ENCODE peak calls at places on chromosome 6, in four cellular contexts. E, D, A and C are unnamed samples.

GRCh38 chr6:40181367-40181766 is 247.1 kb upstream of the MOCS1 start:
- DNase-seq in D (no peak), E (no peak), A (no peak), C (no peak)

GRCh38 chr6:32843321-32843978 is 397 bp downstream of the PSMB8 start:
- DNase-seq in E (peak; percentile 46), A (peak; percentile 55), D (no peak), C (no peak)

GRCh38 chr6:53159558-53159957 is 10.9 kb upstream of the GCM1 start:
- DNase-seq in D (no peak), A (no peak), E (no peak), C (no peak)

GRCh38 chr6:136962661-136963060 is 40.6 kb downstream of the SLC35D3 start:
- DNase-seq in A (no peak), E (peak; percentile 11), D (peak; percentile 58), C (no peak)

GRCh38 chr6:112879920-112880413 is 532.8 kb downstream of the RFPL4B start:
- DNase-seq in E (peak; percentile 25), D (no peak), A (peak; percentile 55), C (peak; percentile 73)

GRCh38 chr6:124964084-124964763 is 2.0 kb downstream of the RNF217 start:
- DNase-seq in A (no peak), D (no peak), E (peak; percentile 42), C (peak; percentile 35)

GRCh38 chr6:170178561-170179477 is 112.1 kb downstream of the DLL1 start:
- DNase-seq in D (peak; percentile 29), E (no peak), A (no peak), C (no peak)

GRCh38 chr6:53746442-53747103 is 48.2 kb upstream of the LRRC1 start:
- DNase-seq in E (no peak), D (no peak), A (no peak), C (no peak)

GRCh38 chr6:170152989-170153388 is 137.9 kb downstream of the DLL1 start:
- DNase-seq in E (peak; percentile 94), A (no peak), D (no peak), C (no peak)

GRCh38 chr6:116170358-116171057 is 44.6 kb upstream of the COL10A1 start:
- DNase-seq in E (no peak), A (no peak), D (no peak), C (no peak)

GRCh38 chr6:20182926-20183521 is 29.2 kb downstream of the MBOAT1 start:
- DNase-seq in A (no peak), D (no peak), E (peak; percentile 95), C (peak; percentile 46)

GRCh38 chr6:34487536-34487935 is 21.7 kb downstream of the PACSIN1 start:
- DNase-seq in D (no peak), A (no peak), E (no peak), C (no peak)

GRCh38 chr6:140463312-140463710 is 1088.9 kb upstream of the CITED2 start:
- DNase-seq in D (no peak), E (no peak), A (no peak), C (no peak)

GRCh38 chr6:159037746-159038290 is 7.0 kb downstream of the TAGAP start:
- DNase-seq in A (no peak), D (no peak), E (no peak), C (no peak)

GRCh38 chr6:20789162-20789561 is 254.9 kb downstream of the CDKAL1 start:
- DNase-seq in A (no peak), D (no peak), E (no peak), C (no peak)

GRCh38 chr6:124536157-124536556 is 426.1 kb upstream of the RNF217 start:
- DNase-seq in D (no peak), A (no peak), E (no peak), C (no peak)

GRCh38 chr6:35916056-35916455 is 4.8 kb downstream of the SRPK1 start:
- DNase-seq in E (no peak), A (no peak), D (no peak), C (no peak)

GRCh38 chr6:107550241-107550840 is 60.4 kb downstream of the SOBP start:
- DNase-seq in A (peak; percentile 87), D (no peak), E (no peak), C (no peak)

GRCh38 chr6:89353118-89353556 is 615 bp upstream of the UBE2J1 start:
- DNase-seq in A (peak; percentile 50), D (no peak), E (peak; percentile 1), C (no peak)

GRCh38 chr6:27669798-27670301 is 196.9 kb upstream of the ZNF184 start:
- DNase-seq in E (no peak), D (no peak), A (no peak), C (no peak)

GRCh38 chr6:170206931-170207431 is 83.9 kb downstream of the DLL1 start:
- DNase-seq in D (peak; percentile 53), A (no peak), E (no peak), C (peak; percentile 11)

GRCh38 chr6:68427630-68428029 is 207.5 kb upstream of the ADGRB3 start:
- DNase-seq in E (no peak), D (no peak), A (no peak), C (no peak)

GRCh38 chr6:129500958-129501381 is 209.0 kb downstream of the ARHGAP18 start:
- DNase-seq in A (peak; percentile 14), E (no peak), D (peak; percentile 1), C (no peak)

GRCh38 chr6:3939559-3939958 is 90.4 kb downstream of the FAM50B start:
- DNase-seq in D (peak; percentile 31), A (no peak), E (no peak), C (no peak)

GRCh38 chr6:11113038-11113437 is 1.5 kb upstream of the ERVFRD-1 start:
- DNase-seq in A (no peak), D (no peak), E (no peak), C (no peak)

GRCh38 chr6:15264902-15265761 is 19.3 kb downstream of the JARID2 start:
- DNase-seq in E (peak; percentile 32), A (peak; percentile 51), D (no peak), C (peak; percentile 60)

GRCh38 chr6:28880519-28880893 is 43.3 kb downstream of the TRIM27 start:
- DNase-seq in E (no peak), D (no peak), A (no peak), C (no peak)

GRCh38 chr6:5866547-5867051 is 140.1 kb downstream of the NRN1 start:
- DNase-seq in A (peak; percentile 11), E (no peak), D (no peak), C (no peak)

GRCh38 chr6:30219244-30219643 is 6.0 kb upstream of the TRIM26 start:
- DNase-seq in D (peak; percentile 72), A (peak; percentile 85), E (peak; percentile 55), C (peak; percentile 55)

GRCh38 chr6:109455502-109456282 is at the start of gene MICAL1:
- DNase-seq in A (peak; percentile 93), D (peak; percentile 94), E (peak; percentile 67), C (peak; percentile 74)
- TF ChIP-seq CTCF in A (peak; percentile 44), D (peak; percentile 40), E (no peak), C (no peak)

GRCh38 chr6:168508903-168509302 is 67.9 kb downstream of the SMOC2 start:
- DNase-seq in D (no peak), E (no peak), A (no peak), C (no peak)

GRCh38 chr6:168504366-168504765 is 63.4 kb downstream of the SMOC2 start:
- DNase-seq in A (no peak), E (no peak), D (no peak), C (no peak)

GRCh38 chr6:168506460-168506859 is 65.5 kb downstream of the SMOC2 start:
- DNase-seq in A (peak; percentile 23), D (no peak), E (no peak), C (no peak)

GRCh38 chr6:168507730-168508129 is 66.7 kb downstream of the SMOC2 start:
- DNase-seq in A (no peak), E (no peak), D (no peak), C (no peak)

DNA sequence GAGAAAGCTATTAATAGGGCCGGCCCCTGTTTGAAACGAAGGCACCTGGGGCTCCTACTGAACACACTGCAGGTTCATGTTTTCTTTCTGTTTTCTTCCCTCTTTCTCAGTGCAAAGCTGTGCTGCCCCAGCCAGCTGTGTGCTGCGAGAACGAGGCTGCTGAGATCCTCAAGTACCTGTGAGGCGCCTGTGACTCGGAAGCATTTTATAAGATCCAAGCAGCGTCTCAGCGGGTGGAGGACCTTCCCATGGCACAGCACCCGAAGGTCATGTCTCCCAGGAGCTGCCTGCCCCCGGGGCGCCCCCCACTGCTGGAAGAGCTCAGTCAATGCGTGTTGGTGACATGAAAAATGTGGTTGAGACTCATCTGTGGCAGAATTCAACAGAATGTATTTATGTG is 66.3 kb downstream of the SMOC2 start:
- DNase-seq in D (no peak), E (peak; percentile 41), A (no peak), C (no peak)
- H3K9me3 ChIP-seq in D (no peaks in the 10 kb centered on the region), E (no peaks in the 10 kb centered on the region), A (no peaks in the 10 kb centered on the region), C (no peaks in the 10 kb centered on the region)

GRCh38 chr6:45504947-45505346 is 127.2 kb upstream of the SUPT3H start:
- DNase-seq in A (no peak), D (no peak), E (peak; percentile 8), C (no peak)
- TF ChIP-seq CTCF in A (no peak), D (no peak), E (no peak), C (no peak)

GRCh38 chr6:44388876-44389275 is 1.4 kb downstream of the CDC5L start:
- DNase-seq in A (peak; percentile 9), E (no peak), D (no peak), C (no peak)

GRCh38 chr6:44386364-44386928 is 1.1 kb upstream of the CDC5L start:
- DNase-seq in D (peak; percentile 21), A (no peak), E (no peak), C (no peak)

GRCh38 chr6:44386929-44387345 is 569 bp upstream of the CDC5L start:
- DNase-seq in E (peak; percentile 7), A (peak; percentile 13), D (peak; percentile 59), C (no peak)

GRCh38 chr6:44388135-44388487 is 605 bp downstream of the CDC5L start:
- DNase-seq in A (peak; percentile 47), E (no peak), D (peak; percentile 36), C (no peak)

GRCh38 chr6:44387346-44388134 is at the start of gene CDC5L:
- DNase-seq in E (peak; percentile 96), A (peak; percentile 99), D (peak; percentile 93), C (peak; percentile 96)
- H3K9me3 ChIP-seq in E (no peaks in the 10 kb centered on the region), A (no peaks in the 10 kb centered on the region), D (no peaks in the 10 kb centered on the region), C (no peaks in the 10 kb centered on the region)

DNA sequence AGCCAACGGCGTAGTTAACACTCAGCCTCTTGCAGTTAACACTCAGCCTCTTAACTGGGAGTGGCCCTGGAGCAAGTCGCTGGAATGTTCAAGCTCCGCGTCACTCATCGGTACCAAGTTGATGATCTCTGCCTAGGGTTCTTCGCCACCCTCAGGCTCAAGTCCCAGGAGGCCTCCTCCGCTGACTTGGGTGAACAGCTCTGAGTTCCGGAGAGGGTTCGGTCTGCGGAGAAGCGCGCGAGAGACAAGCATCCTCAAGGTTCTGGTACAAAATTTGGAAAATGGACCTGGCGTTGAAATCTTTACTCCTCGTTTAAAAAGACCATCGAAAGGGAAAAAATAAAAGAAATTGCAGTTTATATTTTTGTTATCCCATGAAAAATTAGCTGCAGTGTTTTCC is 876 bp upstream of the DSP start:
- DNase-seq in A (no peak), E (peak; percentile 65), D (peak; percentile 19), C (no peak)
- TF ChIP-seq CTCF in A (no peak), E (no peak), D (no peak), C (no peak)

DNA sequence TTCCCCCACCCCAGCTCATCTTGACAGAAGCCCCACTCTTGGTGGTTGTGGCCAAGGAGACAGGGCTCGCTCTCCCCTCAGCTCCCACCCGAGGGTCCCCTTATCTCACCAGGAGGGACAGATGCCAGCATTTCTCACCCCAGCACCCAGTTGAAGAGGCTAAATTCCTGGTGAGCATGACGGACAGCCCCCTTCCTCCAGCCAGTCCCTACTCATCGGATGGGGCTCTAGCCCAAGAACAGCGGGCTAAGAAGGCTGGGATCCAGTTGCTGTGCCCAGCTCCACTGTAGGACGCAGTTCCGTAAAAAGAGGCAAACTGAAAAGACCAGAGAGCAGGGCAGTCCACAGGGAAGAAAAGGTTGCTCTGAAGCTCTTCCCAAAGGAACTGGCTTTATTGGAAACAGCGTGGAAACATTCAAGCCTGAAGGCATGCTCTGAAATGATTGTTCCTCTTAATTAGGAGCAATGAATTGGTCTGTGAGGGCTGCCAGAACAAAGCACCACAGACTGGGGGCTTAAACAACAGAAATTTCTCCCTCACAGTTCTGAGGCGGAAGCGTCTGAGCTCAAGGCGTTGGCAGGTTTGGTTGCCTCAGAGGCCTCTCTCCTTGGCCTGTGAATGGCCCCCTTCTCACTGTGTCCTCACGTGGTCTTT is 17.9 kb upstream of the KIF25 start:
- DNase-seq in A (no peak), D (no peak), E (no peak), C (no peak)
- H3K9me3 ChIP-seq in A (no peaks in the 10 kb centered on the region), D (no peaks in the 10 kb centered on the region), E (no peaks in the 10 kb centered on the region), C (no peaks in the 10 kb centered on the region)